ENCODE peak calls at places on chromosomes 5 and 9, in seven cellular contexts. K is ELR; F is effector CD4-positive, alpha-beta T cell; Q is MV-4-11; H is fibroblast of pulmonary artery; X is stimulated activated CD4-positive, alpha-beta T cell treated with anti-CD3 and anti-CD28 coated beads, Interleukin-4, amount 100 ng/mL, for 48 hours; J is mucosa of descending colon. P is an unnamed sample.

GRCh38 chr5:169657127-169657526 is 20.1 kb downstream of the DOCK2 start:
- DNase-seq in K (no peak), F (no peak), Q (no peak), H (no peak), X (no peak), J (no peak), P (no peak)

GRCh38 chr5:66646570-66646969 is 50.4 kb downstream of the MAST4 start:
- DNase-seq in K (no peak), F (no peak), Q (peak), H (peak), X (no peak), J (no peak), P (no peak)

GRCh38 chr9:83322438-83322837 is 215.8 kb downstream of the FRMD3 start:
- DNase-seq in K (no peak), F (no peak), Q (no peak), H (no peak), X (no peak), J (no peak), P (no peak)

GRCh38 chr5:121221483-121221882 is 630.2 kb upstream of the FTMT start:
- DNase-seq in K (no peak), F (no peak), Q (no peak), H (no peak), X (no peak), J (no peak), P (no peak)

GRCh38 chr9:74742792-74743389 is 144.8 kb downstream of the TRPM6 start:
- DNase-seq in K (peak), F (no peak), Q (no peak), H (peak), X (no peak), J (no peak), P (peak)

GRCh38 chr9:78767449-78767848 is 470.5 kb downstream of the PSAT1 start:
- DNase-seq in K (no peak), F (no peak), Q (no peak), H (no peak), X (no peak), J (no peak), P (no peak)

GRCh38 chr5:56759521-56759920 is 55.8 kb upstream of the MAP3K1 start:
- DNase-seq in K (no peak), F (no peak), Q (no peak), H (no peak), X (no peak), J (no peak), P (peak)

GRCh38 chr5:147902606-147903115 is 3.7 kb downstream of the C5orf46 start:
- DNase-seq in K (no peak), F (no peak), Q (no peak), H (peak), X (no peak), J (no peak), P (no peak)

GRCh38 chr5:87151547-87151946 is 116.1 kb upstream of the RASA1 start:
- DNase-seq in K (peak), F (no peak), Q (peak), H (peak), X (no peak), J (no peak), P (peak)

GRCh38 chr5:168931638-168932345 is 352.6 kb upstream of the PANK3 start:
- DNase-seq in K (peak), F (no peak), Q (no peak), H (peak), X (no peak), J (no peak), P (no peak)

GRCh38 chr5:179608131-179608581 is 15.3 kb downstream of the HNRNPH1 start:
- DNase-seq in K (peak), F (peak), Q (peak), H (no peak), X (no peak), J (no peak), P (no peak)

GRCh38 chr5:129460121-129460950 is at the start of gene ADAMTS19:
- DNase-seq in K (peak), F (no peak), Q (no peak), H (peak), X (no peak), J (peak), P (peak)

GRCh38 chr5:96175090-96175489 is 213.4 kb upstream of the ELL2 start:
- DNase-seq in K (peak), F (no peak), Q (peak), H (peak), X (no peak), J (no peak), P (peak)

GRCh38 chr5:179230061-179230461 is 115.2 kb downstream of the ADAMTS2 start:
- DNase-seq in K (no peak), F (no peak), Q (no peak), H (no peak), X (no peak), J (no peak), P (no peak)

GRCh38 chr5:91434348-91434747 is 51.2 kb upstream of the ARRDC3 start:
- DNase-seq in K (no peak), F (no peak), Q (no peak), H (peak), X (no peak), J (no peak), P (no peak)

GRCh38 chr5:14081791-14082190 is 61.4 kb upstream of the TRIO start:
- DNase-seq in K (no peak), F (no peak), Q (no peak), H (peak), X (no peak), J (no peak), P (peak)

GRCh38 chr9:89122944-89123343 is 55.7 kb downstream of the SHC3 start:
- DNase-seq in K (no peak), F (no peak), Q (peak), H (peak), X (no peak), J (no peak), P (no peak)

GRCh38 chr5:6780802-6781391 is 67.7 kb downstream of the TENT4A start:
- DNase-seq in K (peak), F (no peak), Q (peak), H (no peak), X (peak), J (no peak), P (peak)

GRCh38 chr9:121201045-121201737 is 478 bp downstream of the RAB14 start:
- DNase-seq in K (peak), F (peak), Q (no peak), H (no peak), X (peak), J (peak), P (no peak)

GRCh38 chr9:92278117-92278516 is 15.4 kb downstream of the IARS1 start:
- DNase-seq in K (peak), F (no peak), Q (no peak), H (no peak), X (no peak), J (no peak), P (peak)